ENCODE peak calls at places on chromosomes 6 and 20, in ten cellular contexts. One of them, this sample, is unnamed.

GRCh38 chr6:97215157-97215769 is 67.8 kb downstream of the MMS22L start:
- DNase-seq in endothelial cell of umbilical vein: peak; percentile 71
- DNase-seq in cardiac muscle cell: peak; percentile 64
- DNase-seq in coronary artery: no peak
- DNase-seq in GM20000: peak; percentile 2
- DNase-seq in CD8-positive, alpha-beta T cell: no peak
- DNase-seq in MCF 10A: peak; percentile 43
- DNase-seq in tibial nerve: peak; percentile 12
- DNase-seq in A549: peak; percentile 0
- DNase-seq in left lung: no peak
- DNase-seq in this sample: peak; percentile 69

GRCh38 chr6:54238407-54238806 is 69.8 kb upstream of the TINAG start:
- DNase-seq in CD8-positive, alpha-beta T cell: no peak
- DNase-seq in endothelial cell of umbilical vein: peak; percentile 90
- DNase-seq in coronary artery: no peak
- DNase-seq in A549: no peak
- DNase-seq in GM20000: no peak
- DNase-seq in cardiac muscle cell: peak; percentile 23
- DNase-seq in left lung: no peak
- DNase-seq in MCF 10A: no peak
- DNase-seq in tibial nerve: no peak
- DNase-seq in this sample: peak; percentile 13

GRCh38 chr6:165858571-165858970 is 195.5 kb upstream of the PDE10A start:
- DNase-seq in GM20000: no peak
- DNase-seq in left lung: no peak
- DNase-seq in tibial nerve: no peak
- DNase-seq in coronary artery: no peak
- DNase-seq in endothelial cell of umbilical vein: no peak
- DNase-seq in MCF 10A: no peak
- DNase-seq in CD8-positive, alpha-beta T cell: no peak
- DNase-seq in A549: peak; percentile 18
- DNase-seq in cardiac muscle cell: no peak
- DNase-seq in this sample: no peak

GRCh38 chr6:47238456-47238995 is 71.2 kb downstream of the TNFRSF21 start:
- DNase-seq in tibial nerve: no peak
- DNase-seq in A549: no peak
- DNase-seq in cardiac muscle cell: peak; percentile 18
- DNase-seq in CD8-positive, alpha-beta T cell: no peak
- DNase-seq in MCF 10A: no peak
- DNase-seq in coronary artery: no peak
- DNase-seq in GM20000: no peak
- DNase-seq in left lung: no peak
- DNase-seq in endothelial cell of umbilical vein: no peak
- DNase-seq in this sample: no peak

GRCh38 chr6:139418426-139419132 is 44.1 kb upstream of the CITED2 start:
- DNase-seq in GM20000: no peak
- DNase-seq in cardiac muscle cell: no peak
- DNase-seq in endothelial cell of umbilical vein: no peak
- DNase-seq in left lung: no peak
- DNase-seq in MCF 10A: no peak
- DNase-seq in tibial nerve: no peak
- DNase-seq in coronary artery: no peak
- DNase-seq in CD8-positive, alpha-beta T cell: no peak
- DNase-seq in A549: no peak
- DNase-seq in this sample: no peak

GRCh38 chr20:38130687-38131587 is 34.1 kb downstream of the TGM2 start:
- DNase-seq in left lung: no peak
- DNase-seq in MCF 10A: no peak
- DNase-seq in tibial nerve: no peak
- DNase-seq in coronary artery: peak; percentile 63
- DNase-seq in GM20000: no peak
- DNase-seq in endothelial cell of umbilical vein: no peak
- DNase-seq in CD8-positive, alpha-beta T cell: no peak
- DNase-seq in A549: no peak
- DNase-seq in cardiac muscle cell: no peak
- DNase-seq in this sample: no peak

GRCh38 chr20:41094656-41095055 is 42.7 kb upstream of the PLCG1 start:
- DNase-seq in tibial nerve: no peak
- DNase-seq in coronary artery: no peak
- DNase-seq in MCF 10A: no peak
- DNase-seq in CD8-positive, alpha-beta T cell: no peak
- DNase-seq in A549: no peak
- DNase-seq in GM20000: no peak
- DNase-seq in endothelial cell of umbilical vein: peak; percentile 30
- DNase-seq in left lung: no peak
- DNase-seq in cardiac muscle cell: no peak
- DNase-seq in this sample: no peak

GRCh38 chr20:19813839-19814238 is 55.8 kb downstream of the RIN2 start:
- DNase-seq in coronary artery: no peak
- DNase-seq in GM20000: no peak
- DNase-seq in left lung: no peak
- DNase-seq in CD8-positive, alpha-beta T cell: no peak
- DNase-seq in A549: no peak
- DNase-seq in tibial nerve: no peak
- DNase-seq in cardiac muscle cell: no peak
- DNase-seq in endothelial cell of umbilical vein: peak; percentile 87
- DNase-seq in MCF 10A: no peak
- DNase-seq in this sample: no peak

GRCh38 chr6:157989541-157990289 is 8.1 kb downstream of the SYNJ2 start:
- DNase-seq in A549: no peak
- DNase-seq in left lung: no peak
- DNase-seq in CD8-positive, alpha-beta T cell: no peak
- DNase-seq in MCF 10A: peak; percentile 92
- DNase-seq in cardiac muscle cell: peak; percentile 15
- DNase-seq in tibial nerve: no peak
- DNase-seq in endothelial cell of umbilical vein: peak; percentile 67
- DNase-seq in coronary artery: no peak
- DNase-seq in GM20000: no peak
- DNase-seq in this sample: peak; percentile 47

GRCh38 chr6:139378882-139379341 is 4.5 kb upstream of the CITED2 start:
- DNase-seq in MCF 10A: peak; percentile 77
- DNase-seq in endothelial cell of umbilical vein: no peak
- DNase-seq in CD8-positive, alpha-beta T cell: no peak
- DNase-seq in tibial nerve: no peak
- DNase-seq in GM20000: no peak
- DNase-seq in A549: peak; percentile 26
- DNase-seq in left lung: no peak
- DNase-seq in coronary artery: no peak
- DNase-seq in cardiac muscle cell: no peak
- DNase-seq in this sample: peak; percentile 40

GRCh38 chr6:35507221-35507620 is 5.5 kb downstream of the TULP1 start:
- DNase-seq in coronary artery: no peak
- DNase-seq in tibial nerve: no peak
- DNase-seq in endothelial cell of umbilical vein: no peak
- DNase-seq in cardiac muscle cell: no peak
- DNase-seq in A549: no peak
- DNase-seq in GM20000: no peak
- DNase-seq in left lung: no peak
- DNase-seq in MCF 10A: no peak
- DNase-seq in CD8-positive, alpha-beta T cell: no peak
- DNase-seq in this sample: no peak

GRCh38 chr6:2753116-2753489 is 2.4 kb upstream of the MYLK4 start:
- DNase-seq in cardiac muscle cell: no peak
- DNase-seq in MCF 10A: no peak
- DNase-seq in coronary artery: no peak
- DNase-seq in tibial nerve: no peak
- DNase-seq in A549: no peak
- DNase-seq in CD8-positive, alpha-beta T cell: no peak
- DNase-seq in GM20000: no peak
- DNase-seq in left lung: no peak
- DNase-seq in endothelial cell of umbilical vein: no peak
- DNase-seq in this sample: no peak

GRCh38 chr6:131950767-131951575 is at the start of gene CCN2:
- DNase-seq in A549: peak; percentile 83
- DNase-seq in tibial nerve: peak; percentile 79
- DNase-seq in CD8-positive, alpha-beta T cell: no peak
- DNase-seq in endothelial cell of umbilical vein: peak; percentile 100
- DNase-seq in coronary artery: peak; percentile 94
- DNase-seq in cardiac muscle cell: peak; percentile 91
- DNase-seq in MCF 10A: peak; percentile 86
- DNase-seq in GM20000: peak; percentile 32
- DNase-seq in left lung: peak; percentile 87
- DNase-seq in this sample: peak; percentile 99

GRCh38 chr6:131951576-131952230 is 531 bp upstream of the CCN2 start:
- DNase-seq in CD8-positive, alpha-beta T cell: no peak
- DNase-seq in coronary artery: no peak
- DNase-seq in tibial nerve: no peak
- DNase-seq in GM20000: no peak
- DNase-seq in A549: no peak
- DNase-seq in endothelial cell of umbilical vein: no peak
- DNase-seq in MCF 10A: no peak
- DNase-seq in left lung: no peak
- DNase-seq in cardiac muscle cell: no peak
- DNase-seq in this sample: no peak

GRCh38 chr6:131949615-131949908 is 1.6 kb downstream of the CCN2 start:
- DNase-seq in A549: no peak
- DNase-seq in MCF 10A: no peak
- DNase-seq in tibial nerve: peak; percentile 50
- DNase-seq in CD8-positive, alpha-beta T cell: no peak
- DNase-seq in left lung: no peak
- DNase-seq in cardiac muscle cell: no peak
- DNase-seq in coronary artery: no peak
- DNase-seq in GM20000: no peak
- DNase-seq in endothelial cell of umbilical vein: no peak
- DNase-seq in this sample: peak; percentile 96

GRCh38 chr6:131948692-131949614 is 2.2 kb downstream of the CCN2 start:
- DNase-seq in MCF 10A: peak; percentile 23
- DNase-seq in GM20000: no peak
- DNase-seq in tibial nerve: peak; percentile 36
- DNase-seq in left lung: no peak
- DNase-seq in endothelial cell of umbilical vein: peak; percentile 80
- DNase-seq in CD8-positive, alpha-beta T cell: no peak
- DNase-seq in coronary artery: no peak
- DNase-seq in A549: no peak
- DNase-seq in cardiac muscle cell: peak; percentile 11
- DNase-seq in this sample: peak; percentile 87

GRCh38 chr6:131949909-131950766 is 1.0 kb downstream of the CCN2 start:
- DNase-seq in coronary artery: peak; percentile 90
- DNase-seq in tibial nerve: peak; percentile 72
- DNase-seq in MCF 10A: peak; percentile 90
- DNase-seq in cardiac muscle cell: peak; percentile 88
- DNase-seq in CD8-positive, alpha-beta T cell: no peak
- DNase-seq in A549: peak; percentile 50
- DNase-seq in left lung: peak; percentile 76
- DNase-seq in GM20000: peak; percentile 51
- DNase-seq in endothelial cell of umbilical vein: peak; percentile 55
- DNase-seq in this sample: peak; percentile 96
- TF ChIP-seq CTCF in coronary artery: peak; percentile 30
- TF ChIP-seq CTCF in tibial nerve: peak; percentile 59
- TF ChIP-seq CTCF in MCF 10A: peak; percentile 45
- TF ChIP-seq CTCF in cardiac muscle cell: peak; percentile 47
- TF ChIP-seq CTCF in CD8-positive, alpha-beta T cell: no peak
- TF ChIP-seq CTCF in A549: peak; percentile 43
- TF ChIP-seq CTCF in left lung: peak; percentile 19
- TF ChIP-seq CTCF in GM20000: no peak
- TF ChIP-seq CTCF in endothelial cell of umbilical vein: peak; percentile 37
- TF ChIP-seq CTCF in this sample: peak; percentile 76

GRCh38 chr6:113122060-113122459 is 735.1 kb upstream of the MARCKS start:
- DNase-seq in CD8-positive, alpha-beta T cell: no peak
- DNase-seq in endothelial cell of umbilical vein: peak; percentile 97
- DNase-seq in MCF 10A: peak; percentile 85
- DNase-seq in A549: peak; percentile 46
- DNase-seq in coronary artery: no peak
- DNase-seq in left lung: no peak
- DNase-seq in GM20000: no peak
- DNase-seq in tibial nerve: no peak
- DNase-seq in cardiac muscle cell: peak; percentile 6
- DNase-seq in this sample: peak; percentile 90
- TF ChIP-seq CTCF in CD8-positive, alpha-beta T cell: no peak
- TF ChIP-seq CTCF in endothelial cell of umbilical vein: peak; percentile 44
- TF ChIP-seq CTCF in MCF 10A: peak; percentile 12
- TF ChIP-seq CTCF in A549: peak; percentile 37
- TF ChIP-seq CTCF in coronary artery: no peak
- TF ChIP-seq CTCF in left lung: no peak
- TF ChIP-seq CTCF in GM20000: no peak
- TF ChIP-seq CTCF in tibial nerve: no peak
- TF ChIP-seq CTCF in cardiac muscle cell: peak; percentile 50
- TF ChIP-seq CTCF in this sample: peak; percentile 72

GRCh38 chr6:138285800-138286199 is 67.5 kb upstream of the PBOV1 start:
- DNase-seq in GM20000: no peak
- DNase-seq in endothelial cell of umbilical vein: no peak
- DNase-seq in A549: no peak
- DNase-seq in left lung: no peak
- DNase-seq in tibial nerve: no peak
- DNase-seq in CD8-positive, alpha-beta T cell: no peak
- DNase-seq in cardiac muscle cell: no peak
- DNase-seq in MCF 10A: no peak
- DNase-seq in coronary artery: no peak
- DNase-seq in this sample: no peak
- TF ChIP-seq CTCF in GM20000: no peak
- TF ChIP-seq CTCF in endothelial cell of umbilical vein: no peak
- TF ChIP-seq CTCF in A549: no peak
- TF ChIP-seq CTCF in left lung: no peak
- TF ChIP-seq CTCF in tibial nerve: no peak
- TF ChIP-seq CTCF in CD8-positive, alpha-beta T cell: no peak
- TF ChIP-seq CTCF in cardiac muscle cell: no peak
- TF ChIP-seq CTCF in MCF 10A: no peak
- TF ChIP-seq CTCF in coronary artery: no peak
- TF ChIP-seq CTCF in this sample: no peak

GRCh38 chr6:89162047-89162371 is 16.2 kb downstream of the PM20D2 start:
- DNase-seq in left lung: no peak
- DNase-seq in cardiac muscle cell: peak; percentile 33
- DNase-seq in GM20000: no peak
- DNase-seq in MCF 10A: no peak
- DNase-seq in endothelial cell of umbilical vein: no peak
- DNase-seq in tibial nerve: no peak
- DNase-seq in coronary artery: no peak
- DNase-seq in A549: no peak
- DNase-seq in CD8-positive, alpha-beta T cell: no peak
- DNase-seq in this sample: no peak

GRCh38 chr6:89160693-89161092 is 14.8 kb downstream of the PM20D2 start:
- DNase-seq in GM20000: no peak
- DNase-seq in left lung: no peak
- DNase-seq in cardiac muscle cell: no peak
- DNase-seq in endothelial cell of umbilical vein: no peak
- DNase-seq in CD8-positive, alpha-beta T cell: no peak
- DNase-seq in coronary artery: no peak
- DNase-seq in A549: no peak
- DNase-seq in MCF 10A: no peak
- DNase-seq in tibial nerve: no peak
- DNase-seq in this sample: no peak

DNA sequence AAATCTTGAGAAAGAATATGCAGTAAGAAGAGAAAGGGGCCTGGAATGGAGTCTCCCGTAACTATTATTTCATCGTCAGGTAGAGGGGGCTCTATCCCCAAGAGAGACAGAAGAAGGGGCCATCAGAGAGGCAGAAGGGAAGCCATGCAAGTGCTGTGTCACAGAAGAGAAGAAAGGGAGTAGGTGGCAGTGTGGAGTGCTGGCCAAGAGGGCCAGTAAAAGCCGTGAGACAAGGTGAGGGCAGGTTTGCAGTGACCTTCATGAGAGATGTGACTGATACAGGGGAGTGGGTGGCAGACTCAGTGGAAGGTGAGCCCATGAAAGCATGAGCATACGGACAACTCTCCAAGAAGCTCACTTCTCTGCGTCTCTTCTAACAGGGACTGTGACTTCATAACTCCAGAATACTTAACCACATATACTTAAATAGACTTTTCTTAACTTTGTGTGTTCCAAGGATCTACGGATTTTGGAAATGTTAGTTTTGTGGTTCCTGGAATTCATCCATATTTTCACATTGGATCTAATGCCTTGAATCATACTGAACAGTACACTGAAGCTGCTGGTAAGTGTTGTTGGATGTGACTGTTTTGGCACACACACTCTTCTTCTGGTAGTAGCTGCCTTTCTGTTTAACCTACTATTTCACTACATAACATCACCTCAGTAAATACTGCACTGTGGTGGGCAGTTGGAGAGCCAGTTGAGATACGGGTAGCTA is 15.6 kb downstream of the PM20D2 start:
- DNase-seq in CD8-positive, alpha-beta T cell: no peak
- DNase-seq in left lung: no peak
- DNase-seq in MCF 10A: no peak
- DNase-seq in coronary artery: no peak
- DNase-seq in tibial nerve: no peak
- DNase-seq in endothelial cell of umbilical vein: no peak
- DNase-seq in GM20000: no peak
- DNase-seq in cardiac muscle cell: no peak
- DNase-seq in A549: no peak
- DNase-seq in this sample: no peak
- TF ChIP-seq CTCF in CD8-positive, alpha-beta T cell: no peak
- TF ChIP-seq CTCF in left lung: no peak
- TF ChIP-seq CTCF in MCF 10A: no peak
- TF ChIP-seq CTCF in coronary artery: no peak
- TF ChIP-seq CTCF in tibial nerve: no peak
- TF ChIP-seq CTCF in endothelial cell of umbilical vein: no peak
- TF ChIP-seq CTCF in GM20000: no peak
- TF ChIP-seq CTCF in cardiac muscle cell: no peak
- TF ChIP-seq CTCF in A549: no peak
- TF ChIP-seq CTCF in this sample: no peak